ENCODE peak calls at places on chromosome 12, in four cellular contexts. F is mesothelial cell of epicardium, D is renal cortical epithelial cell, K is Ammon's horn. R is an unnamed sample.

GRCh38 chr12:64837427-64837826 is 13.0 kb downstream of the TBC1D30 start:
- DNase-seq in F (no peak), K (no peak), D (no peak), R (no peak)

GRCh38 chr12:45685680-45686079 is 43.8 kb upstream of the ARID2 start:
- DNase-seq in D (no peak), F (no peak), K (no peak), R (no peak)

GRCh38 chr12:12333980-12334709 is 15.9 kb downstream of the MANSC1 start:
- DNase-seq in D (no peak), K (peak; percentile 51), F (no peak), R (peak; percentile 73)

GRCh38 chr12:6925239-6925542 is 2.6 kb upstream of the ATN1 start:
- DNase-seq in D (no peak), K (no peak), F (no peak), R (no peak)

GRCh38 chr12:132108211-132108832 is 35.8 kb downstream of the DDX51 start:
- DNase-seq in F (no peak), D (peak; percentile 11), K (no peak), R (no peak)

GRCh38 chr12:29581641-29582040 is 84.2 kb upstream of the OVCH1 start:
- DNase-seq in K (no peak), D (no peak), F (no peak), R (no peak)

GRCh38 chr12:95943231-95943842 is at the start of gene AMDHD1:
- DNase-seq in K (peak; percentile 60), D (no peak), F (peak; percentile 71), R (peak; percentile 62)

GRCh38 chr12:62581288-62582064 is 114.8 kb downstream of the MON2 start:
- DNase-seq in D (peak; percentile 80), K (peak; percentile 75), F (no peak), R (no peak)

GRCh38 chr12:120625557-120626419 is 14.6 kb upstream of the CABP1 start:
- DNase-seq in F (no peak), D (no peak), K (no peak), R (peak; percentile 71)

GRCh38 chr12:42213954-42214426 is 24.1 kb downstream of the YAF2 start:
- DNase-seq in F (no peak), D (peak; percentile 71), K (peak; percentile 47), R (peak; percentile 76)

GRCh38 chr12:57133916-57134315 is 5.6 kb downstream of the LRP1 start:
- DNase-seq in F (no peak), D (no peak), K (peak; percentile 65), R (no peak)

GRCh38 chr12:27583981-27584380 is 60.0 kb downstream of the PPFIBP1 start:
- DNase-seq in D (peak; percentile 62), K (no peak), F (no peak), R (no peak)

GRCh38 chr12:3752096-3752709 is 706 bp downstream of the CRACR2A start:
- DNase-seq in D (peak; percentile 87), F (peak; percentile 11), K (peak; percentile 20), R (peak; percentile 53)

GRCh38 chr12:107398101-107398500 is 287.5 kb upstream of the PWP1 start:
- DNase-seq in K (no peak), F (no peak), D (no peak), R (no peak)

GRCh38 chr12:53989227-53990113 is 4.5 kb downstream of the HOXC10 start:
- DNase-seq in K (peak; percentile 34), D (peak; percentile 75), F (no peak), R (no peak)

GRCh38 chr12:3683670-3684069 is 69.2 kb downstream of the CRACR2A start:
- DNase-seq in D (peak; percentile 7), K (no peak), F (no peak), R (no peak)

GRCh38 chr12:40314927-40315326 is 90.1 kb downstream of the LRRK2 start:
- DNase-seq in K (no peak), F (no peak), D (no peak), R (no peak)

GRCh38 chr12:4821000-4821399 is 88.7 kb upstream of the KCNA1 start:
- DNase-seq in D (no peak), K (no peak), F (no peak), R (no peak)

GRCh38 chr12:57611116-57611809 is at the start of gene ARHGEF25:
- DNase-seq in F (peak; percentile 65), K (peak; percentile 77), D (no peak), R (peak; percentile 91)

GRCh38 chr12:3596703-3597472 is 105.9 kb downstream of the PRMT8 start:
- DNase-seq in K (no peak), F (no peak), D (no peak), R (no peak)

GRCh38 chr12:52920937-52921336 is 16.1 kb upstream of the KRT8 start:
- DNase-seq in F (no peak), K (no peak), D (peak; percentile 84), R (no peak)

GRCh38 chr12:55847033-55847432 is 4.3 kb upstream of the MMP19 start:
- DNase-seq in F (no peak), K (no peak), D (peak; percentile 26), R (no peak)

GRCh38 chr12:69613351-69613750 is 2.6 kb upstream of the LRRC10 start:
- DNase-seq in K (no peak), D (no peak), F (no peak), R (no peak)

R was measured in upper lobe of left lung.